ENCODE peak calls at places on chromosomes 7 and 10, in eight cellular contexts. One of them, this sample, is unnamed.

GRCh38 chr7:45575501-45576248 is 1.5 kb downstream of the ADCY1 start:
- DNase-seq in neural progenitor cell: no peak
- DNase-seq in OCI-LY7: no peak
- DNase-seq in PC-3: no peak
- DNase-seq in HCT116: no peak
- DNase-seq in SK-N-SH: peak; percentile 69
- DNase-seq in hepatocyte: no peak
- DNase-seq in MM.1S: no peak
- DNase-seq in this sample: peak; percentile 46

GRCh38 chr10:114094795-114095194 is 51.1 kb downstream of the ADRB1 start:
- DNase-seq in neural progenitor cell: no peak
- DNase-seq in OCI-LY7: no peak
- DNase-seq in PC-3: no peak
- DNase-seq in HCT116: no peak
- DNase-seq in SK-N-SH: no peak
- DNase-seq in hepatocyte: no peak
- DNase-seq in MM.1S: no peak
- DNase-seq in this sample: no peak

GRCh38 chr7:105794741-105795729 is 81.4 kb downstream of the ATXN7L1 start:
- DNase-seq in neural progenitor cell: no peak
- DNase-seq in OCI-LY7: no peak
- DNase-seq in PC-3: peak; percentile 96
- DNase-seq in HCT116: no peak
- DNase-seq in SK-N-SH: no peak
- DNase-seq in hepatocyte: no peak
- DNase-seq in MM.1S: no peak
- DNase-seq in this sample: no peak

GRCh38 chr7:150322833-150323681 is at the start of the genes ACTR3C and LRRC61:
- DNase-seq in neural progenitor cell: peak; percentile 57
- DNase-seq in OCI-LY7: no peak
- DNase-seq in PC-3: peak; percentile 39
- DNase-seq in HCT116: no peak
- DNase-seq in SK-N-SH: peak; percentile 94
- DNase-seq in hepatocyte: peak; percentile 82
- DNase-seq in MM.1S: peak; percentile 86
- DNase-seq in this sample: peak; percentile 91

GRCh38 chr7:18290223-18290622 is 205.3 kb upstream of the HDAC9 start:
- DNase-seq in neural progenitor cell: no peak
- DNase-seq in OCI-LY7: no peak
- DNase-seq in PC-3: no peak
- DNase-seq in HCT116: no peak
- DNase-seq in SK-N-SH: no peak
- DNase-seq in hepatocyte: no peak
- DNase-seq in MM.1S: no peak
- DNase-seq in this sample: no peak

GRCh38 chr10:6763417-6763816 is 183.3 kb upstream of the PRKCQ start:
- DNase-seq in neural progenitor cell: no peak
- DNase-seq in OCI-LY7: no peak
- DNase-seq in PC-3: no peak
- DNase-seq in HCT116: no peak
- DNase-seq in SK-N-SH: no peak
- DNase-seq in hepatocyte: no peak
- DNase-seq in MM.1S: no peak
- DNase-seq in this sample: peak; percentile 48

GRCh38 chr7:148095066-148095465 is 495.5 kb upstream of the C7orf33 start:
- DNase-seq in neural progenitor cell: no peak
- DNase-seq in OCI-LY7: no peak
- DNase-seq in PC-3: no peak
- DNase-seq in HCT116: no peak
- DNase-seq in SK-N-SH: no peak
- DNase-seq in hepatocyte: no peak
- DNase-seq in MM.1S: no peak
- DNase-seq in this sample: no peak

GRCh38 chr7:47283497-47284131 is 298.3 kb downstream of the TNS3 start:
- DNase-seq in neural progenitor cell: no peak
- DNase-seq in OCI-LY7: no peak
- DNase-seq in PC-3: peak; percentile 77
- DNase-seq in HCT116: peak; percentile 56
- DNase-seq in SK-N-SH: no peak
- DNase-seq in hepatocyte: peak; percentile 87
- DNase-seq in MM.1S: no peak
- DNase-seq in this sample: no peak

GRCh38 chr10:100882681-100883321 is 30.0 kb upstream of the SLF2 start:
- DNase-seq in neural progenitor cell: no peak
- DNase-seq in OCI-LY7: no peak
- DNase-seq in PC-3: no peak
- DNase-seq in HCT116: no peak
- DNase-seq in SK-N-SH: no peak
- DNase-seq in hepatocyte: no peak
- DNase-seq in MM.1S: no peak
- DNase-seq in this sample: no peak

GRCh38 chr7:73738220-73738611 is 386 bp downstream of the ABHD11 start:
- DNase-seq in neural progenitor cell: peak; percentile 74
- DNase-seq in OCI-LY7: peak; percentile 78
- DNase-seq in PC-3: peak; percentile 49
- DNase-seq in HCT116: no peak
- DNase-seq in SK-N-SH: peak; percentile 94
- DNase-seq in hepatocyte: peak; percentile 84
- DNase-seq in MM.1S: peak; percentile 55
- DNase-seq in this sample: peak; percentile 78

GRCh38 chr10:12965571-12965970 is 35.9 kb downstream of the CCDC3 start:
- DNase-seq in neural progenitor cell: no peak
- DNase-seq in OCI-LY7: no peak
- DNase-seq in PC-3: peak; percentile 62
- DNase-seq in HCT116: no peak
- DNase-seq in SK-N-SH: no peak
- DNase-seq in hepatocyte: no peak
- DNase-seq in MM.1S: no peak
- DNase-seq in this sample: no peak

GRCh38 chr10:12540341-12540781 is 191.0 kb downstream of the CAMK1D start:
- DNase-seq in neural progenitor cell: no peak
- DNase-seq in OCI-LY7: no peak
- DNase-seq in PC-3: no peak
- DNase-seq in HCT116: no peak
- DNase-seq in SK-N-SH: no peak
- DNase-seq in hepatocyte: no peak
- DNase-seq in MM.1S: peak; percentile 66
- DNase-seq in this sample: no peak

GRCh38 chr10:63430091-63430998 is 35.4 kb downstream of the JMJD1C start:
- DNase-seq in neural progenitor cell: no peak
- DNase-seq in OCI-LY7: no peak
- DNase-seq in PC-3: peak; percentile 83
- DNase-seq in HCT116: peak; percentile 3
- DNase-seq in SK-N-SH: peak; percentile 31
- DNase-seq in hepatocyte: peak; percentile 25
- DNase-seq in MM.1S: no peak
- DNase-seq in this sample: no peak

GRCh38 chr7:115332691-115333090 is 410.8 kb downstream of the MDFIC start:
- DNase-seq in neural progenitor cell: no peak
- DNase-seq in OCI-LY7: no peak
- DNase-seq in PC-3: no peak
- DNase-seq in HCT116: no peak
- DNase-seq in SK-N-SH: no peak
- DNase-seq in hepatocyte: no peak
- DNase-seq in MM.1S: no peak
- DNase-seq in this sample: no peak

DNA sequence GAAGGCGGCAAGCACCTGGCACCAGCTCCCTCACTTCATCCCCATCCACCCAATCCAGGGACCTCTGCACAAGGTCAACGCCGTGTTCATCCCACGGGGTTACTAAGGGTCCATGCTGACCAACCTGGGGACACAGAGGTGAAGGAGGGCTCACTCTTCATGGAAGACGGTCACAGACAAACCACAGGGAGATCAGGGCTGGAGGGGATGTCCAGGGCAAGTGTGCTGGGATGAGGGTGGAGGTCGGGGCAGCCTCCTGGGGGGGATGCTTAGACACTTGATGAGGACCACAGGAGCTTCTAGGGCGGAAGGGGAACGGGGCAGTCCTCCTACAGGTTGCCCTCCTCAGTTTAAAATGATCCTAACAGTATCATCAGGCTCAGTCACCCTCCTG is 46.7 kb downstream of the FAM53B start:
- DNase-seq in neural progenitor cell: no peak
- DNase-seq in OCI-LY7: no peak
- DNase-seq in PC-3: no peak
- DNase-seq in HCT116: no peak
- DNase-seq in SK-N-SH: no peak
- DNase-seq in hepatocyte: no peak
- DNase-seq in MM.1S: no peak
- DNase-seq in this sample: no peak
- H3K4me1 ChIP-seq in neural progenitor cell: peaks cover 3% of the 10 kb centered on the region
- H3K4me1 ChIP-seq in OCI-LY7: peaks cover 56% of the 10 kb centered on the region
- H3K4me1 ChIP-seq in PC-3: no peaks in the 10 kb centered on the region
- H3K4me1 ChIP-seq in HCT116: no peaks in the 10 kb centered on the region
- H3K4me1 ChIP-seq in SK-N-SH: peaks cover 36% of the 10 kb centered on the region
- H3K4me1 ChIP-seq in hepatocyte: peaks cover 13% of the 10 kb centered on the region
- H3K4me1 ChIP-seq in MM.1S: peaks cover 58% of the 10 kb centered on the region
- H3K4me1 ChIP-seq in this sample: no peaks in the 10 kb centered on the region

GRCh38 chr7:121449304-121449703 is 53.2 kb upstream of the FAM3C start:
- DNase-seq in neural progenitor cell: no peak
- DNase-seq in OCI-LY7: no peak
- DNase-seq in PC-3: peak; percentile 12
- DNase-seq in HCT116: no peak
- DNase-seq in SK-N-SH: peak; percentile 36
- DNase-seq in hepatocyte: peak; percentile 34
- DNase-seq in MM.1S: no peak
- DNase-seq in this sample: no peak
- TF ChIP-seq CTCF in neural progenitor cell: no peak
- TF ChIP-seq CTCF in OCI-LY7: no peak
- TF ChIP-seq CTCF in PC-3: no peak
- TF ChIP-seq CTCF in HCT116: peak; percentile 18
- TF ChIP-seq CTCF in SK-N-SH: peak; percentile 42
- TF ChIP-seq CTCF in hepatocyte: peak; percentile 27
- TF ChIP-seq CTCF in MM.1S: no peak
- TF ChIP-seq CTCF in this sample: no peak

GRCh38 chr10:110458583-110458920 is 39.2 kb upstream of the DUSP5 start:
- DNase-seq in neural progenitor cell: no peak
- DNase-seq in OCI-LY7: no peak
- DNase-seq in PC-3: no peak
- DNase-seq in HCT116: no peak
- DNase-seq in SK-N-SH: no peak
- DNase-seq in hepatocyte: no peak
- DNase-seq in MM.1S: peak; percentile 45
- DNase-seq in this sample: no peak

GRCh38 chr10:110461530-110461929 is 36.2 kb upstream of the DUSP5 start:
- DNase-seq in neural progenitor cell: no peak
- DNase-seq in OCI-LY7: no peak
- DNase-seq in PC-3: no peak
- DNase-seq in HCT116: no peak
- DNase-seq in SK-N-SH: no peak
- DNase-seq in hepatocyte: no peak
- DNase-seq in MM.1S: peak; percentile 25
- DNase-seq in this sample: no peak

GRCh38 chr10:110459600-110459999 is 38.1 kb upstream of the DUSP5 start:
- DNase-seq in neural progenitor cell: no peak
- DNase-seq in OCI-LY7: peak; percentile 63
- DNase-seq in PC-3: no peak
- DNase-seq in HCT116: no peak
- DNase-seq in SK-N-SH: no peak
- DNase-seq in hepatocyte: no peak
- DNase-seq in MM.1S: peak; percentile 59
- DNase-seq in this sample: no peak

GRCh38 chr10:110461088-110461487 is 36.6 kb upstream of the DUSP5 start:
- DNase-seq in neural progenitor cell: no peak
- DNase-seq in OCI-LY7: peak; percentile 74
- DNase-seq in PC-3: no peak
- DNase-seq in HCT116: no peak
- DNase-seq in SK-N-SH: no peak
- DNase-seq in hepatocyte: no peak
- DNase-seq in MM.1S: peak; percentile 88
- DNase-seq in this sample: no peak

DNA sequence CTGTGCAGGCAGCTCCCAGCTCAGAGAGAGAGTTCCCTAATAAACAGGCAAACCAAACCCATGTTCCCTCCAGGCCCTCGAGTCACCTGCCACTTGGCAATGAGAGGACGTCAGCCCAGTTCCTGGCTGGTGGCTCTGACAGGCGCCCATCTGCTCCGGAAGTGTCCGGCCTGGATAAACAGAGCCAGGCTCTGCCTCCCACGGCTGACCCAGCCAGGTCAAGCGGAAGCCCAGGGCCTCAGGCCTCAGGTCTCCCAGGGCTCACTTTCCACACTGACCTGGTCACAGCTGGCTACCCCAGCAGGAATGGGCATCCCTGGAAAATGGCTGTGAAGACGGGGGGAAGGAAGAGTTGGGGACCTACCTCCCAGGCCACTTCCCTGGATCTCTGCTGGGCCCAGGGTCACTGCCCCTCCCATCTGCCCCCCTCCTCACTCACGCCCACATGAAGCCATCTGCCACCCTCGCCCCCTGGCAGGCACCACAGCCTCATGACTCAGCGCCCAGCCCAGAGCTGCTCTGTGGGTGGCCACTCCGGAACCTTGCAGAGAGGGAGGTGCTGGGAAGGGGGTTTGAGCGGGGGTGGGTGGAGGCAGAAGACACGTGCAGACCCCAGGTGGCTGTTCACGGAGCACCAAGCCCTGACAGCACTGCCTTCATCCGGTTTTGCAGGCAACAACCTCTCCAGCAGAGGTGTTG is 37.4 kb upstream of the DUSP5 start:
- DNase-seq in neural progenitor cell: no peak
- DNase-seq in OCI-LY7: peak; percentile 92
- DNase-seq in PC-3: peak; percentile 44
- DNase-seq in HCT116: no peak
- DNase-seq in SK-N-SH: peak; percentile 80
- DNase-seq in hepatocyte: no peak
- DNase-seq in MM.1S: peak; percentile 95
- DNase-seq in this sample: no peak
- TF ChIP-seq EZH2phosphoT487 in neural progenitor cell: no peak
- TF ChIP-seq EZH2phosphoT487 in OCI-LY7: no peak
- TF ChIP-seq EZH2phosphoT487 in PC-3: no peak
- TF ChIP-seq EZH2phosphoT487 in HCT116: no peak
- TF ChIP-seq EZH2phosphoT487 in SK-N-SH: no peak
- TF ChIP-seq EZH2phosphoT487 in hepatocyte: no peak
- TF ChIP-seq EZH2phosphoT487 in MM.1S: no peak
- TF ChIP-seq EZH2phosphoT487 in this sample: no peak

GRCh38 chr10:124042656-124043309 is 50.6 kb downstream of the CHST15 start:
- DNase-seq in neural progenitor cell: no peak
- DNase-seq in OCI-LY7: no peak
- DNase-seq in PC-3: no peak
- DNase-seq in HCT116: no peak
- DNase-seq in SK-N-SH: no peak
- DNase-seq in hepatocyte: no peak
- DNase-seq in MM.1S: no peak
- DNase-seq in this sample: no peak

GRCh38 chr10:124041684-124042445 is 51.5 kb downstream of the CHST15 start:
- DNase-seq in neural progenitor cell: no peak
- DNase-seq in OCI-LY7: no peak
- DNase-seq in PC-3: no peak
- DNase-seq in HCT116: no peak
- DNase-seq in SK-N-SH: no peak
- DNase-seq in hepatocyte: no peak
- DNase-seq in MM.1S: no peak
- DNase-seq in this sample: no peak

GRCh38 chr10:124045245-124045644 is 48.2 kb downstream of the CHST15 start:
- DNase-seq in neural progenitor cell: no peak
- DNase-seq in OCI-LY7: no peak
- DNase-seq in PC-3: no peak
- DNase-seq in HCT116: no peak
- DNase-seq in SK-N-SH: no peak
- DNase-seq in hepatocyte: no peak
- DNase-seq in MM.1S: no peak
- DNase-seq in this sample: no peak

GRCh38 chr10:124044143-124044862 is 49.1 kb downstream of the CHST15 start:
- DNase-seq in neural progenitor cell: no peak
- DNase-seq in OCI-LY7: no peak
- DNase-seq in PC-3: no peak
- DNase-seq in HCT116: no peak
- DNase-seq in SK-N-SH: no peak
- DNase-seq in hepatocyte: no peak
- DNase-seq in MM.1S: no peak
- DNase-seq in this sample: no peak

GRCh38 chr10:124043310-124044142 is 49.9 kb downstream of the CHST15 start:
- DNase-seq in neural progenitor cell: no peak
- DNase-seq in OCI-LY7: peak; percentile 77
- DNase-seq in PC-3: no peak
- DNase-seq in HCT116: no peak
- DNase-seq in SK-N-SH: no peak
- DNase-seq in hepatocyte: no peak
- DNase-seq in MM.1S: peak; percentile 65
- DNase-seq in this sample: no peak
- H3K4me1 ChIP-seq in neural progenitor cell: peaks cover 7% of the 10 kb centered on the region
- H3K4me1 ChIP-seq in OCI-LY7: peaks cover 19% of the 10 kb centered on the region
- H3K4me1 ChIP-seq in PC-3: no peaks in the 10 kb centered on the region
- H3K4me1 ChIP-seq in HCT116: no peaks in the 10 kb centered on the region
- H3K4me1 ChIP-seq in SK-N-SH: peaks cover 2% of the 10 kb centered on the region
- H3K4me1 ChIP-seq in hepatocyte: no peaks in the 10 kb centered on the region
- H3K4me1 ChIP-seq in MM.1S: peaks cover 56% of the 10 kb centered on the region
- H3K4me1 ChIP-seq in this sample: peaks cover 5% of the 10 kb centered on the region

This sample was measured in GM23338.